ENCODE peak calls at places on chromosomes 2 and 18, in nine cellular contexts. One of them, this sample, is unnamed.

GRCh38 chr18:31549416-31549815 is 42.3 kb upstream of the TTR start:
- DNase-seq in mammary epithelial cell: no peak
- DNase-seq in left ventricle myocardium inferior: no peak
- DNase-seq in foreskin fibroblast: no peak
- DNase-seq in brain microvascular endothelial cell: no peak
- DNase-seq in GM12865: no peak
- DNase-seq in heart left ventricle: no peak
- DNase-seq in HCT116: no peak
- DNase-seq in epithelial cell of proximal tubule: no peak
- DNase-seq in this sample: no peak

GRCh38 chr2:240204431-240205276 is 64.2 kb upstream of the OTOS start:
- DNase-seq in mammary epithelial cell: no peak
- DNase-seq in left ventricle myocardium inferior: peak
- DNase-seq in foreskin fibroblast: no peak
- DNase-seq in brain microvascular endothelial cell: no peak
- DNase-seq in GM12865: no peak
- DNase-seq in heart left ventricle: no peak
- DNase-seq in HCT116: no peak
- DNase-seq in epithelial cell of proximal tubule: no peak
- DNase-seq in this sample: no peak

GRCh38 chr2:150788741-150789140 is 301.3 kb upstream of the RND3 start:
- DNase-seq in mammary epithelial cell: no peak
- DNase-seq in left ventricle myocardium inferior: no peak
- DNase-seq in foreskin fibroblast: peak
- DNase-seq in brain microvascular endothelial cell: no peak
- DNase-seq in GM12865: no peak
- DNase-seq in heart left ventricle: no peak
- DNase-seq in HCT116: no peak
- DNase-seq in epithelial cell of proximal tubule: no peak
- DNase-seq in this sample: no peak

GRCh38 chr2:210480764-210481163 is 4.2 kb upstream of the LANCL1 start:
- DNase-seq in mammary epithelial cell: no peak
- DNase-seq in left ventricle myocardium inferior: no peak
- DNase-seq in foreskin fibroblast: no peak
- DNase-seq in brain microvascular endothelial cell: no peak
- DNase-seq in GM12865: no peak
- DNase-seq in heart left ventricle: no peak
- DNase-seq in HCT116: no peak
- DNase-seq in epithelial cell of proximal tubule: no peak
- DNase-seq in this sample: no peak

GRCh38 chr2:58700621-58701020 is 459.5 kb upstream of the FANCL start:
- DNase-seq in mammary epithelial cell: no peak
- DNase-seq in left ventricle myocardium inferior: no peak
- DNase-seq in foreskin fibroblast: no peak
- DNase-seq in brain microvascular endothelial cell: no peak
- DNase-seq in GM12865: no peak
- DNase-seq in heart left ventricle: no peak
- DNase-seq in HCT116: no peak
- DNase-seq in epithelial cell of proximal tubule: no peak
- DNase-seq in this sample: no peak

GRCh38 chr2:221189431-221189830 is 382.7 kb downstream of the EPHA4 start:
- DNase-seq in mammary epithelial cell: no peak
- DNase-seq in left ventricle myocardium inferior: no peak
- DNase-seq in foreskin fibroblast: no peak
- DNase-seq in brain microvascular endothelial cell: no peak
- DNase-seq in GM12865: no peak
- DNase-seq in heart left ventricle: no peak
- DNase-seq in HCT116: no peak
- DNase-seq in epithelial cell of proximal tubule: no peak
- DNase-seq in this sample: no peak

GRCh38 chr2:80288576-80288975 is 16.0 kb downstream of the LRRTM1 start:
- DNase-seq in mammary epithelial cell: no peak
- DNase-seq in left ventricle myocardium inferior: no peak
- DNase-seq in foreskin fibroblast: no peak
- DNase-seq in brain microvascular endothelial cell: no peak
- DNase-seq in GM12865: no peak
- DNase-seq in heart left ventricle: no peak
- DNase-seq in HCT116: no peak
- DNase-seq in epithelial cell of proximal tubule: no peak
- DNase-seq in this sample: no peak

GRCh38 chr2:3302751-3303582 is 74.7 kb downstream of the EIPR1 start:
- DNase-seq in mammary epithelial cell: no peak
- DNase-seq in left ventricle myocardium inferior: no peak
- DNase-seq in foreskin fibroblast: no peak
- DNase-seq in brain microvascular endothelial cell: no peak
- DNase-seq in GM12865: no peak
- DNase-seq in heart left ventricle: no peak
- DNase-seq in HCT116: no peak
- DNase-seq in epithelial cell of proximal tubule: no peak
- DNase-seq in this sample: no peak

GRCh38 chr18:79442508-79443221 is 46.9 kb downstream of the NFATC1 start:
- DNase-seq in mammary epithelial cell: no peak
- DNase-seq in left ventricle myocardium inferior: no peak
- DNase-seq in foreskin fibroblast: no peak
- DNase-seq in brain microvascular endothelial cell: no peak
- DNase-seq in GM12865: no peak
- DNase-seq in heart left ventricle: no peak
- DNase-seq in HCT116: no peak
- DNase-seq in epithelial cell of proximal tubule: no peak
- DNase-seq in this sample: peak

GRCh38 chr2:20877944-20878343 is 55.0 kb upstream of the LDAH start:
- DNase-seq in mammary epithelial cell: peak
- DNase-seq in left ventricle myocardium inferior: no peak
- DNase-seq in foreskin fibroblast: no peak
- DNase-seq in brain microvascular endothelial cell: no peak
- DNase-seq in GM12865: no peak
- DNase-seq in heart left ventricle: no peak
- DNase-seq in HCT116: no peak
- DNase-seq in epithelial cell of proximal tubule: no peak
- DNase-seq in this sample: peak

GRCh38 chr2:57160976-57161375 is 885.6 kb upstream of the VRK2 start:
- DNase-seq in mammary epithelial cell: peak
- DNase-seq in left ventricle myocardium inferior: no peak
- DNase-seq in foreskin fibroblast: peak
- DNase-seq in brain microvascular endothelial cell: peak
- DNase-seq in GM12865: no peak
- DNase-seq in heart left ventricle: no peak
- DNase-seq in HCT116: no peak
- DNase-seq in epithelial cell of proximal tubule: no peak
- DNase-seq in this sample: no peak

GRCh38 chr2:239516954-239517305 is 116.1 kb upstream of the HDAC4 start:
- DNase-seq in mammary epithelial cell: no peak
- DNase-seq in left ventricle myocardium inferior: no peak
- DNase-seq in foreskin fibroblast: no peak
- DNase-seq in brain microvascular endothelial cell: no peak
- DNase-seq in GM12865: no peak
- DNase-seq in heart left ventricle: no peak
- DNase-seq in HCT116: no peak
- DNase-seq in epithelial cell of proximal tubule: no peak
- DNase-seq in this sample: no peak

GRCh38 chr18:33744032-33744697 is 166.1 kb downstream of the ASXL3 start:
- DNase-seq in mammary epithelial cell: no peak
- DNase-seq in left ventricle myocardium inferior: no peak
- DNase-seq in foreskin fibroblast: no peak
- DNase-seq in brain microvascular endothelial cell: no peak
- DNase-seq in GM12865: no peak
- DNase-seq in heart left ventricle: no peak
- DNase-seq in HCT116: no peak
- DNase-seq in epithelial cell of proximal tubule: no peak
- DNase-seq in this sample: no peak

GRCh38 chr18:8654482-8655451 is 45.5 kb downstream of the RAB12 start:
- DNase-seq in mammary epithelial cell: no peak
- DNase-seq in left ventricle myocardium inferior: no peak
- DNase-seq in foreskin fibroblast: no peak
- DNase-seq in brain microvascular endothelial cell: no peak
- DNase-seq in GM12865: no peak
- DNase-seq in heart left ventricle: no peak
- DNase-seq in HCT116: no peak
- DNase-seq in epithelial cell of proximal tubule: no peak
- DNase-seq in this sample: peak

GRCh38 chr2:202056611-202057010 is 16.4 kb upstream of the KIAA2012 start:
- DNase-seq in mammary epithelial cell: no peak
- DNase-seq in left ventricle myocardium inferior: no peak
- DNase-seq in foreskin fibroblast: no peak
- DNase-seq in brain microvascular endothelial cell: peak
- DNase-seq in GM12865: peak
- DNase-seq in heart left ventricle: no peak
- DNase-seq in HCT116: no peak
- DNase-seq in epithelial cell of proximal tubule: no peak
- DNase-seq in this sample: peak

GRCh38 chr2:112674229-112674628 is 28.5 kb downstream of the SLC20A1 start:
- DNase-seq in mammary epithelial cell: no peak
- DNase-seq in left ventricle myocardium inferior: peak
- DNase-seq in foreskin fibroblast: no peak
- DNase-seq in brain microvascular endothelial cell: no peak
- DNase-seq in GM12865: no peak
- DNase-seq in heart left ventricle: peak
- DNase-seq in HCT116: no peak
- DNase-seq in epithelial cell of proximal tubule: no peak
- DNase-seq in this sample: peak

GRCh38 chr2:60091311-60091710 is 462.1 kb downstream of the BCL11A start:
- DNase-seq in mammary epithelial cell: no peak
- DNase-seq in left ventricle myocardium inferior: no peak
- DNase-seq in foreskin fibroblast: no peak
- DNase-seq in brain microvascular endothelial cell: no peak
- DNase-seq in GM12865: no peak
- DNase-seq in heart left ventricle: no peak
- DNase-seq in HCT116: no peak
- DNase-seq in epithelial cell of proximal tubule: no peak
- DNase-seq in this sample: no peak

GRCh38 chr2:34105015-34105767 is 506.1 kb upstream of the FAM98A start:
- DNase-seq in mammary epithelial cell: peak
- DNase-seq in left ventricle myocardium inferior: no peak
- DNase-seq in foreskin fibroblast: peak
- DNase-seq in brain microvascular endothelial cell: peak
- DNase-seq in GM12865: no peak
- DNase-seq in heart left ventricle: no peak
- DNase-seq in HCT116: no peak
- DNase-seq in epithelial cell of proximal tubule: peak
- DNase-seq in this sample: peak

GRCh38 chr2:182133195-182133891 is 147.7 kb downstream of the PPP1R1C start:
- DNase-seq in mammary epithelial cell: peak
- DNase-seq in left ventricle myocardium inferior: no peak
- DNase-seq in foreskin fibroblast: no peak
- DNase-seq in brain microvascular endothelial cell: peak
- DNase-seq in GM12865: no peak
- DNase-seq in heart left ventricle: no peak
- DNase-seq in HCT116: no peak
- DNase-seq in epithelial cell of proximal tubule: no peak
- DNase-seq in this sample: no peak

GRCh38 chr2:151916632-151917031 is 88.4 kb upstream of the ARL5A start:
- DNase-seq in mammary epithelial cell: no peak
- DNase-seq in left ventricle myocardium inferior: no peak
- DNase-seq in foreskin fibroblast: no peak
- DNase-seq in brain microvascular endothelial cell: no peak
- DNase-seq in GM12865: no peak
- DNase-seq in heart left ventricle: no peak
- DNase-seq in HCT116: no peak
- DNase-seq in epithelial cell of proximal tubule: no peak
- DNase-seq in this sample: no peak

GRCh38 chr2:86441789-86442641 is 844 bp downstream of the KDM3A start:
- DNase-seq in mammary epithelial cell: peak
- DNase-seq in left ventricle myocardium inferior: peak
- DNase-seq in foreskin fibroblast: peak
- DNase-seq in brain microvascular endothelial cell: peak
- DNase-seq in GM12865: peak
- DNase-seq in heart left ventricle: peak
- DNase-seq in HCT116: no peak
- DNase-seq in epithelial cell of proximal tubule: no peak
- DNase-seq in this sample: peak

GRCh38 chr2:88471083-88471942 is 18.8 kb upstream of the FOXI3 start:
- DNase-seq in mammary epithelial cell: no peak
- DNase-seq in left ventricle myocardium inferior: no peak
- DNase-seq in foreskin fibroblast: no peak
- DNase-seq in brain microvascular endothelial cell: no peak
- DNase-seq in GM12865: no peak
- DNase-seq in heart left ventricle: no peak
- DNase-seq in HCT116: no peak
- DNase-seq in epithelial cell of proximal tubule: no peak
- DNase-seq in this sample: no peak

DNA sequence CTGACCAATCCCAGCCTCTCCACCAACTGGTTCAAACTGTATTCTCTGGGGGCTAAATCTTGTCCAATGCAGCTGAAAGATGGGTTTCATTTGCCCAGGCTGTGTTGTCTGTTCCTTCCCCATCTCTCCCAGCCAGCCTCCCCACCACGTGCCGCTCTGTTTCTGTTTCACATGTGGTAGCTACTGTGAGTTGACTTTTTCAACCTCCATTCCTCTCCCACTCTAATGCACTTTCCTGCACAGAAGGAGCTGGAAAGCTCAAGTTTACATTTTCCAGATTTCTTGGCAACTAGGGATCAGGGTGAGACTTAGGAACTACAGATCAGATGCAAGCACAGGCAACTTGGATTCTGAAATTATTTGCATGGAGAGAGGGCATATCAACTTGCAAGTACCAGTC is 19.0 kb upstream of the NPAS2 start:
- DNase-seq in mammary epithelial cell: no peak
- DNase-seq in left ventricle myocardium inferior: no peak
- DNase-seq in foreskin fibroblast: no peak
- DNase-seq in brain microvascular endothelial cell: no peak
- DNase-seq in GM12865: no peak
- DNase-seq in heart left ventricle: no peak
- DNase-seq in HCT116: no peak
- DNase-seq in epithelial cell of proximal tubule: no peak
- DNase-seq in this sample: no peak
- H3K4me3 ChIP-seq in mammary epithelial cell: no peak
- H3K4me3 ChIP-seq in left ventricle myocardium inferior: no peak
- H3K4me3 ChIP-seq in foreskin fibroblast: no peak
- H3K4me3 ChIP-seq in brain microvascular endothelial cell: no peak
- H3K4me3 ChIP-seq in GM12865: no peak
- H3K4me3 ChIP-seq in heart left ventricle: no peak
- H3K4me3 ChIP-seq in HCT116: no peak
- H3K4me3 ChIP-seq in epithelial cell of proximal tubule: no peak
- H3K4me3 ChIP-seq in this sample: no peak

GRCh38 chr2:207071820-207072219 is 93.9 kb downstream of the KLF7 start:
- DNase-seq in mammary epithelial cell: no peak
- DNase-seq in left ventricle myocardium inferior: no peak
- DNase-seq in foreskin fibroblast: no peak
- DNase-seq in brain microvascular endothelial cell: no peak
- DNase-seq in GM12865: peak
- DNase-seq in heart left ventricle: no peak
- DNase-seq in HCT116: no peak
- DNase-seq in epithelial cell of proximal tubule: no peak
- DNase-seq in this sample: no peak
- TF ChIP-seq CTCF in mammary epithelial cell: no peak
- TF ChIP-seq CTCF in left ventricle myocardium inferior: no peak
- TF ChIP-seq CTCF in foreskin fibroblast: no peak
- TF ChIP-seq CTCF in brain microvascular endothelial cell: no peak
- TF ChIP-seq CTCF in GM12865: no peak
- TF ChIP-seq CTCF in heart left ventricle: no peak
- TF ChIP-seq CTCF in HCT116: no peak
- TF ChIP-seq CTCF in epithelial cell of proximal tubule: no peak
- TF ChIP-seq CTCF in this sample: no peak

GRCh38 chr2:61689526-61689925 is 151.4 kb upstream of the XPO1 start:
- DNase-seq in mammary epithelial cell: no peak
- DNase-seq in left ventricle myocardium inferior: no peak
- DNase-seq in foreskin fibroblast: peak
- DNase-seq in brain microvascular endothelial cell: no peak
- DNase-seq in GM12865: no peak
- DNase-seq in heart left ventricle: no peak
- DNase-seq in HCT116: no peak
- DNase-seq in epithelial cell of proximal tubule: no peak
- DNase-seq in this sample: peak
- H3K4me3 ChIP-seq in mammary epithelial cell: no peak
- H3K4me3 ChIP-seq in left ventricle myocardium inferior: no peak
- H3K4me3 ChIP-seq in foreskin fibroblast: no peak
- H3K4me3 ChIP-seq in brain microvascular endothelial cell: no peak
- H3K4me3 ChIP-seq in GM12865: no peak
- H3K4me3 ChIP-seq in heart left ventricle: no peak
- H3K4me3 ChIP-seq in HCT116: no peak
- H3K4me3 ChIP-seq in epithelial cell of proximal tubule: no peak
- H3K4me3 ChIP-seq in this sample: no peak

GRCh38 chr2:11753452-11753885 is 7.0 kb downstream of the LPIN1 start:
- DNase-seq in mammary epithelial cell: peak
- DNase-seq in left ventricle myocardium inferior: no peak
- DNase-seq in foreskin fibroblast: no peak
- DNase-seq in brain microvascular endothelial cell: no peak
- DNase-seq in GM12865: peak
- DNase-seq in heart left ventricle: no peak
- DNase-seq in HCT116: no peak
- DNase-seq in epithelial cell of proximal tubule: no peak
- DNase-seq in this sample: no peak
- TF ChIP-seq CTCF in mammary epithelial cell: no peak
- TF ChIP-seq CTCF in left ventricle myocardium inferior: no peak
- TF ChIP-seq CTCF in foreskin fibroblast: no peak
- TF ChIP-seq CTCF in brain microvascular endothelial cell: no peak
- TF ChIP-seq CTCF in GM12865: no peak
- TF ChIP-seq CTCF in heart left ventricle: no peak
- TF ChIP-seq CTCF in HCT116: no peak
- TF ChIP-seq CTCF in epithelial cell of proximal tubule: no peak
- TF ChIP-seq CTCF in this sample: no peak

This sample was measured in cardiac fibroblast.